ENCODE peak calls at places on chromosomes 6 and 20, in ten cellular contexts. U is ovary; B is foreskin fibroblast; K is skeletal muscle cell; O is body of pancreas; R is GM23248; A is suprapubic skin; F is tibial artery; I is heart left ventricle; H is CD8-positive, alpha-beta memory T cell. D is an unnamed sample.

GRCh38 chr6:132084811-132085509 is 133.8 kb upstream of the CCN2 start:
- DNase-seq in O (no peak), A (no peak), B (peak; percentile 88), H (no peak), R (peak; percentile 93), I (no peak), K (peak; percentile 87), F (no peak), U (no peak), D (no peak)

GRCh38 chr20:47572105-47572729 is 70.5 kb downstream of the NCOA3 start:
- DNase-seq in I (no peak), H (no peak), K (no peak), A (no peak), B (no peak), F (no peak), O (no peak), U (no peak), R (no peak), D (no peak)

GRCh38 chr20:19269737-19270325 is 57.4 kb downstream of the SLC24A3 start:
- DNase-seq in O (no peak), H (no peak), K (no peak), A (no peak), F (no peak), R (peak; percentile 49), I (no peak), U (no peak), B (peak; percentile 90), D (no peak)

GRCh38 chr20:34012330-34012729 is 18.6 kb downstream of the RALY start:
- DNase-seq in F (no peak), I (no peak), A (no peak), O (no peak), K (no peak), B (no peak), R (no peak), H (no peak), U (no peak), D (no peak)

GRCh38 chr20:44247131-44247571 is at the start of gene GDAP1L1:
- DNase-seq in I (no peak), B (peak; percentile 9), F (no peak), A (no peak), R (peak; percentile 24), H (no peak), K (no peak), O (no peak), U (peak; percentile 44), D (no peak)

GRCh38 chr20:47972916-47973309 is 187.6 kb upstream of the SULF2 start:
- DNase-seq in K (no peak), I (no peak), H (no peak), U (no peak), F (no peak), A (no peak), R (no peak), B (no peak), O (no peak), D (no peak)

GRCh38 chr6:32168350-32168749 is 4.0 kb downstream of the EGFL8 start:
- DNase-seq in A (no peak), B (no peak), O (no peak), I (peak; percentile 14), R (no peak), H (no peak), K (no peak), U (no peak), F (no peak), D (no peak)

GRCh38 chr6:36720251-36721141 is 22.9 kb downstream of the RAB44 start:
- DNase-seq in I (peak; percentile 55), U (no peak), A (peak; percentile 48), H (no peak), K (no peak), R (no peak), F (no peak), O (peak; percentile 0), B (no peak), D (no peak)

GRCh38 chr6:21468487-21468886 is 125.1 kb upstream of the SOX4 start:
- DNase-seq in R (no peak), B (no peak), U (no peak), I (no peak), A (no peak), H (no peak), K (no peak), F (no peak), O (no peak), D (no peak)

GRCh38 chr20:51220293-51220706 is 197.4 kb upstream of the KCNG1 start:
- DNase-seq in R (peak; percentile 49), A (no peak), H (peak; percentile 58), U (no peak), O (peak; percentile 6), K (no peak), F (peak; percentile 22), I (no peak), B (peak; percentile 52), D (no peak)

GRCh38 chr20:35342154-35342769 is 50.0 kb upstream of the FAM83C start:
- DNase-seq in U (no peak), A (no peak), R (no peak), K (no peak), F (no peak), H (no peak), O (no peak), B (peak; percentile 30), I (no peak), D (no peak)

DNA sequence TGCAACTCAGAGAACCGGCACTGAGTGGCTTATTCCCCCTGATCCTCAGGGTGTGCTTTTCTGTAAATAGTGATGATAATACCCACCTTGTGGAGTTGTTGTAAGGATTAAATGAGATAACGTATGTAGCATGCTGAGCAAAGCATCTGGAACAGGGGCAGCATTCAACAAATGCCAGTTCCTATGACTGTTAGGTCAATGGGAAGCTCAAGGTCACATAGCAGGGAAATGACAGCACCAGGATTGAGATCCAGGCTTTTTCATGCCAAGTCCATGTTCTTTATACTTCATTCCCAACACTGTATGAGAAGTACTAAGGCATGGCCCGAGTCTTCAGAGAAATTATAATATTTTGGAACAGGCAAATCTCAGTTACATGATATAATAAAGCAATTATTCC is 5.1 kb downstream of the RCAN2 start:
- DNase-seq in H (no peak), U (no peak), O (no peak), A (no peak), F (no peak), R (peak; percentile 51), B (peak; percentile 69), I (no peak), K (no peak), D (no peak)
- H3K4me3 ChIP-seq in H (no peak overlapping the region), U (no peak overlapping the region), O (no peak overlapping the region), A (no peak overlapping the region), F (no peak overlapping the region), R (no peak overlapping the region), B (no peak overlapping the region), I (no peak overlapping the region), K (no peak overlapping the region), D (no peak overlapping the region)

GRCh38 chr6:155121699-155122098 is 126.6 kb downstream of the TIAM2 start:
- DNase-seq in U (no peak), A (no peak), H (no peak), F (no peak), R (peak; percentile 59), K (no peak), I (no peak), O (no peak), B (peak; percentile 57), D (no peak)
- H3K4me3 ChIP-seq in U (no peak overlapping the region), A (no peak overlapping the region), H (no peak overlapping the region), F (peak overlapping the region; percentile 39), R (peak overlapping the region; percentile 57), K (no peak overlapping the region), I (peak overlapping the region; percentile 16), O (no peak overlapping the region), B (peak overlapping the region; percentile 32), D (no peak overlapping the region)

GRCh38 chr20:36744243-36744642 is 1.6 kb downstream of the NDRG3 start:
- DNase-seq in O (no peak), K (no peak), B (no peak), R (peak; percentile 6), F (no peak), I (no peak), U (no peak), A (no peak), H (no peak), D (no peak)

GRCh38 chr20:36745234-36745926 is 510 bp downstream of the NDRG3 start:
- DNase-seq in R (peak; percentile 45), U (no peak), I (peak; percentile 68), H (no peak), O (peak; percentile 13), K (no peak), F (no peak), A (peak; percentile 68), B (no peak), D (no peak)

GRCh38 chr20:36744764-36745191 is 1.1 kb downstream of the NDRG3 start:
- DNase-seq in B (peak; percentile 64), U (no peak), I (peak; percentile 73), K (no peak), R (peak; percentile 79), H (no peak), A (no peak), O (peak; percentile 68), F (peak; percentile 46), D (no peak)

GRCh38 chr20:36741072-36741471 is 4.8 kb downstream of the NDRG3 start:
- DNase-seq in A (no peak), H (no peak), O (no peak), K (no peak), F (no peak), U (no peak), B (no peak), I (no peak), R (no peak), D (no peak)

GRCh38 chr20:36742558-36742957 is 3.3 kb downstream of the NDRG3 start:
- DNase-seq in B (no peak), I (no peak), F (no peak), K (no peak), O (no peak), R (no peak), H (no peak), U (no peak), A (no peak), D (no peak)
- H3K4me3 ChIP-seq in B (no peak overlapping the region), I (no peak overlapping the region), F (no peak overlapping the region), K (no peak overlapping the region), O (no peak overlapping the region), R (no peak overlapping the region), H (no peak overlapping the region), U (no peak overlapping the region), A (no peak overlapping the region), D (no peak overlapping the region)

GRCh38 chr20:5608448-5609161 is 141.6 kb upstream of the SHLD1 start:
- DNase-seq in A (no peak), U (no peak), I (no peak), K (no peak), R (peak; percentile 73), O (no peak), B (peak; percentile 47), H (no peak), F (no peak), D (no peak)

GRCh38 chr20:5602346-5602745 is 147.9 kb upstream of the SHLD1 start:
- DNase-seq in F (no peak), B (peak; percentile 30), A (no peak), R (peak; percentile 67), K (no peak), I (no peak), U (no peak), O (no peak), H (no peak), D (no peak)

GRCh38 chr20:5612476-5613291 is 137.5 kb upstream of the SHLD1 start:
- DNase-seq in K (no peak), B (peak; percentile 50), A (no peak), R (peak; percentile 83), U (no peak), F (no peak), H (no peak), I (no peak), O (no peak), D (no peak)

GRCh38 chr20:5606347-5606746 is 143.9 kb upstream of the SHLD1 start:
- DNase-seq in B (no peak), O (no peak), U (no peak), R (no peak), I (no peak), A (no peak), K (no peak), F (no peak), H (no peak), D (no peak)

GRCh38 chr20:5608104-5608447 is 142.1 kb upstream of the SHLD1 start:
- DNase-seq in U (no peak), K (no peak), A (no peak), B (no peak), H (no peak), O (no peak), F (no peak), R (no peak), I (no peak), D (no peak)
- H3K4me3 ChIP-seq in U (no peak overlapping the region), K (peak overlapping the region; percentile 75), A (peak overlapping the region; percentile 78), B (peak overlapping the region; percentile 98), H (peak overlapping the region; percentile 95), O (no peak overlapping the region), F (no peak overlapping the region), R (peak overlapping the region; percentile 79), I (peak overlapping the region; percentile 90), D (no peak overlapping the region)